ENCODE peak calls at places on chromosome 2, in nine cellular contexts. E is heart left ventricle, R is esophagus squamous epithelium, U is IMR-90, V is tibial nerve, B is endothelial cell of umbilical vein, C is lower leg skin, L is HepG2, S is A549. X is an unnamed sample.

GRCh38 chr2:113707106-113707505 is 49.3 kb downstream of the SLC35F5 start:
- DNase-seq in E (no peak), R (no peak), U (peak), V (no peak), B (no peak), C (no peak), L (peak), S (no peak), X (no peak)

GRCh38 chr2:109285244-109285651 is 156.2 kb downstream of the SH3RF3 start:
- DNase-seq in E (peak), R (no peak), U (peak), V (no peak), B (no peak), C (no peak), L (no peak), S (no peak), X (no peak)

GRCh38 chr2:69056071-69056470 is 43.1 kb downstream of the ANTXR1 start:
- DNase-seq in E (no peak), R (no peak), U (no peak), V (no peak), B (no peak), C (no peak), L (no peak), S (no peak), X (no peak)

GRCh38 chr2:105711394-105711793 is 33.3 kb upstream of the NCK2 start:
- DNase-seq in E (no peak), R (no peak), U (no peak), V (no peak), B (no peak), C (no peak), L (no peak), S (no peak), X (no peak)

GRCh38 chr2:127721311-127721977 is 20.1 kb downstream of the SFT2D3 start:
- DNase-seq in E (no peak), R (no peak), U (peak), V (no peak), B (no peak), C (no peak), L (no peak), S (no peak), X (no peak)

GRCh38 chr2:96164459-96165184 is 19.4 kb upstream of the DUSP2 start:
- DNase-seq in E (no peak), R (no peak), U (no peak), V (no peak), B (no peak), C (no peak), L (no peak), S (no peak), X (no peak)

GRCh38 chr2:215843579-215843978 is 169.8 kb downstream of the MREG start:
- DNase-seq in E (no peak), R (no peak), U (peak), V (peak), B (peak), C (peak), L (peak), S (no peak), X (peak)

GRCh38 chr2:237391140-237391539 is 22.8 kb downstream of the COL6A3 start:
- DNase-seq in E (no peak), R (no peak), U (no peak), V (no peak), B (no peak), C (no peak), L (no peak), S (no peak), X (no peak)

GRCh38 chr2:12507295-12507694 is 209.4 kb upstream of the TRIB2 start:
- DNase-seq in E (no peak), R (no peak), U (peak), V (no peak), B (no peak), C (peak), L (no peak), S (no peak), X (no peak)

GRCh38 chr2:6664662-6665061 is 201.0 kb downstream of the CMPK2 start:
- DNase-seq in E (no peak), R (no peak), U (no peak), V (no peak), B (no peak), C (no peak), L (no peak), S (no peak), X (no peak)

DNA sequence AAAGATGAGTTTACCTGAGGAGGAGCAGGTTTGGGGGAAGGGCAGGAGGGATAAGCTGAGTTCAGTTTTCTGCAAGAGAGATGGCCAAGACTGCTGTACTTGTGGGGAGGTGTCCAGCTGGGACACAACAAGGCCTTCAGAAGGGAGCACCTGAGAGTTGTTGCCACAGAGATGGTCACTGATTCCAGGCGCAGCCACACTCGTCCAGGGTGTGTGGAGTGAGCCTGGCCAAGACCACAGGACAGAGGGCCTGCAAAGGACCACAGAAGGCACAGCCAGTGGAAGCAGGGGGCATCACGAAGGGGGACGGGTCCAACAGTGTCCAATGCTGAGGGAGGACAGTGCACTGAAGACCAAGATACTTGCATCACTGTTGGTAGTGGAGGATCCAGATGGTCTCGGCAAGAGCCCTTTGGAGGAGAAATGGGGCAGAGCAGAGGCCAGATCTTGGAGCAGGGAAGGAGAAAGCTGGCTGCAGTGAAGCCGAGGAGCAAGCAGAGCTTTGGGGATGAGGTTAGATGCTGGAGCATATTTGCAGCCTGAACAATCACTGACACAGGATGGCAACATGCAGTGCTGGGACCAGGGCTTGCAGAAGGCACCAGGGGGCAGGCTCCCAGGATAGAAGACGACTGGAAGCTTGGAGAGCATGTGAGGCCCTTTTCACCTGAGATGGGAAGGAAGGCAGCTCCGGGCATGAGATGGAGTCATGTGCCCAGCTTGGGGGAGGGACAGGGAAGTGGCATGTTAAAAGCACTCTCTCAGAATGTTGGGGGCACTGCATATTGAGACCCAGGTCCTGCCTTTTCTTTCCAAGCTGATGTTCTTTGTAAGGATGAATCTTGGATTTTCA is 214.0 kb downstream of the CYP26B1 start:
- DNase-seq in E (no peak), R (no peak), U (no peak), V (no peak), B (no peak), C (peak), L (peak), S (no peak), X (peak)
- TF ChIP-seq CTCF in E (no peak), R (no peak), U (peak), V (no peak), B (no peak), C (no peak), L (peak), S (peak), X (no peak)

GRCh38 chr2:28356095-28356911 is 36.4 kb upstream of the FOSL2 start:
- DNase-seq in E (peak), R (peak), U (peak), V (peak), B (peak), C (peak), L (no peak), S (no peak), X (peak)
- TF ChIP-seq POLR2A in E (no peak), R (peak), U (no peak), V (no peak), B (no peak), C (no peak), L (no peak), S (no peak), X (no peak)

GRCh38 chr2:187442778-187443177 is 5.3 kb downstream of the CALCRL start:
- DNase-seq in E (no peak), R (no peak), U (no peak), V (no peak), B (peak), C (no peak), L (no peak), S (no peak), X (no peak)

GRCh38 chr2:187440101-187440500 is 8.0 kb downstream of the CALCRL start:
- DNase-seq in E (no peak), R (no peak), U (no peak), V (no peak), B (peak), C (no peak), L (no peak), S (no peak), X (no peak)

GRCh38 chr2:187438459-187438858 is 9.6 kb downstream of the CALCRL start:
- DNase-seq in E (no peak), R (no peak), U (no peak), V (no peak), B (peak), C (no peak), L (no peak), S (no peak), X (no peak)

GRCh38 chr2:187442378-187442777 is 5.7 kb downstream of the CALCRL start:
- DNase-seq in E (no peak), R (no peak), U (no peak), V (no peak), B (no peak), C (no peak), L (no peak), S (no peak), X (no peak)
- TF ChIP-seq CTCF in E (peak), R (no peak), U (peak), V (no peak), B (no peak), C (no peak), L (no peak), S (peak), X (no peak)

DNA sequence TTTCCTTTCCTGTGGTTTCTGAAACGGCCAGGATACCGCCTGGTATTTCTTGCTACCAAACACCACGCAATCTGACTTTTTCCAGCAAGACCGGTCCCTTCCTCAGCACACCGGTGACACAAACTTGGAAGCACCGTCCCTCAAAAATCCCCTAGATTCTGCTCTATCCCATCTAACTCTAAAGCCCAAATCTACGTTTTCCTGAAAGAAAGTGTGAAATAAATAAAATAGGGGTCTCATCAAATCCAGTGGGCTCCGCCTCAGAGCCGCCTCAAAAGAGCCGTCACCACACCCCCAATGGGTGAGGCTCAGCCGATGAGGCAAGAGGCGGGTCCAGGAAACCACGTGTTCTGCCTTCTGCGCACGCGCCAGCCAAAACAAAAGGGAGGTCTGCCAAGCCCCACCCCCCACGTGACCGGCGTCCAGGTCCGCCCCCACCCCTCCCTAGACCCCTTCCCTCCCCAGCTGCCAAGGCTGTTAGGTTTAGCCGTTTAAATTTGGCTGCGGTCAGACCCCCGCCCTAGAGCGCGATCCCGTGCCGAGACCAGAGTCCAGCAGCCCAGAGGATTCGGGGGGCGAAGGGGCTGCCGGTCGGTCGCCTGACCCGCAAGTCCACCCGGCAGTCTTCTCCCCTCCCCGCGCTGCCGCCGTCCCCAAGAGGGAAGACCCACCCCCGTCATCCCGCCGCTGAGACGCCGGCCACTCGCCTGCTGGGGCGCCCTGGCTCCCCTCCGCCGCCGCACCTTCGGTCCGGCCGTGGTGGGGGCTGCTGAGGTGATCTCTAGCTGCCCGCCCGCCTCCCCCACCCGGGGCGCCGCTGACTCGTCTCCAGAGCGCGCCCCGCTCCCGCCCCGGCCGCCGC is 536 bp downstream of the KANSL1L start:
- DNase-seq in E (peak), R (peak), U (peak), V (peak), B (peak), C (peak), L (peak), S (peak), X (peak)
- TF ChIP-seq POLR2A in E (no peak), R (peak), U (peak), V (peak), B (peak), C (no peak), L (peak), S (no peak), X (peak)

DNA sequence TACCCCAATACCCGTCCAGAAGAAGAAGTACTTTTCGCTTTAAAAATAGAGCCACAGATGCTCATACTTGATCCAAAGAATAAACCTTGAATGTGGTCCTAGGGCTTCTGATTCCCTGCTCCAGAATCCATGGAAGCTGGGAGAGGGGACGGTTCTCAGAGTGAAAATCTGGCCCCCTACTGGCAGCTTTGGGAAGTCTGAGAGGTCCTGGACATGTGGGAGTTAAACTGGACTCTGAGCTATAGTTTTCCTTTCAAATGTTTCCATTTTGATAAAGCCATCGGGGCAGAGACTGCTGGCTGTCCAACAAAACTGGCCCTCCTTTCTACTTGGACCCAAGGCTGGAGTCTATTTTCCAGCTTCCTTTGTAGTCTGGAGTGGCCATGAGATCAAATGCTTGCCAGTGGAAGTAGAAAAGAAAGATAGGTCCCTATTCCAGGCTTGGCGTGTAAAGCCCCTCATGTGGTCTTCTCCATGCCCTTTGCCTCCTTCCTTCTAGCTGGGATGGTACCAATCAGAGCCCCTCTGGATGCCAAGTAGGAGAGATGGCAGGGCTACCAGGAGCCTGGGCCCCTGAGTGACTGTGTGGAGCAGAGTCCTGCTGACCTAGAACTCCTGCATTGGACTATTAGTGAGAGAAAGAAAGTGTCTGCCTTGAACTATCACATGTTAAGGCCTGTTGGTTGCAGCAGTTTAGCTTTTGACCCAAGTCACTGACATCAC is 37.7 kb upstream of the TBC1D8 start:
- DNase-seq in E (no peak), R (no peak), U (peak), V (no peak), B (peak), C (no peak), L (peak), S (peak), X (no peak)
- TF ChIP-seq CTCF in E (peak), R (no peak), U (peak), V (no peak), B (peak), C (no peak), L (peak), S (peak), X (peak)

GRCh38 chr2:61694312-61695274 is 156.4 kb upstream of the XPO1 start:
- DNase-seq in E (peak), R (peak), U (peak), V (peak), B (peak), C (peak), L (peak), S (peak), X (peak)
- TF ChIP-seq POLR2A in E (no peak), R (peak), U (no peak), V (peak), B (peak), C (no peak), L (peak), S (peak), X (no peak)

X was measured in esophagus muscularis mucosa.